ENCODE peak calls at places on chromosomes 13 and 19, in five cellular contexts. One of them, this sample, is unnamed.

GRCh38 chr13:48859168-48860105 is 116.3 kb upstream of the FNDC3A start:
- DNase-seq in D341Med: no peak
- DNase-seq in NCI-H1048: no peak
- DNase-seq in EH: no peak
- DNase-seq in WTC11: no peak
- DNase-seq in this sample: no peak

GRCh38 chr19:15378529-15379082 is 981 bp downstream of the AKAP8 start:
- DNase-seq in D341Med: peak
- DNase-seq in NCI-H1048: no peak
- DNase-seq in EH: peak
- DNase-seq in WTC11: no peak
- DNase-seq in this sample: peak

GRCh38 chr13:112255550-112256120 is 120.5 kb upstream of the SPACA7 start:
- DNase-seq in D341Med: no peak
- DNase-seq in NCI-H1048: no peak
- DNase-seq in EH: no peak
- DNase-seq in WTC11: no peak
- DNase-seq in this sample: no peak

GRCh38 chr19:39759457-39760184 is 19.0 kb upstream of the LEUTX start:
- DNase-seq in D341Med: no peak
- DNase-seq in NCI-H1048: no peak
- DNase-seq in EH: no peak
- DNase-seq in WTC11: no peak
- DNase-seq in this sample: no peak

GRCh38 chr19:17035842-17036424 is 9.3 kb upstream of the CPAMD8 start:
- DNase-seq in D341Med: no peak
- DNase-seq in NCI-H1048: no peak
- DNase-seq in EH: peak
- DNase-seq in WTC11: no peak
- DNase-seq in this sample: peak

GRCh38 chr13:68993154-68993553 is 1114.5 kb upstream of the ATXN8OS start:
- DNase-seq in D341Med: no peak
- DNase-seq in NCI-H1048: no peak
- DNase-seq in EH: no peak
- DNase-seq in WTC11: no peak
- DNase-seq in this sample: no peak

GRCh38 chr19:47331931-47332547 is at the start of gene C5AR2:
- DNase-seq in D341Med: no peak
- DNase-seq in NCI-H1048: no peak
- DNase-seq in EH: peak
- DNase-seq in WTC11: no peak
- DNase-seq in this sample: no peak

GRCh38 chr19:44072543-44073401 is 813 bp downstream of the ZNF284 start:
- DNase-seq in D341Med: peak
- DNase-seq in NCI-H1048: no peak
- DNase-seq in EH: peak
- DNase-seq in WTC11: no peak
- DNase-seq in this sample: peak

GRCh38 chr19:47190167-47190727 is 40.8 kb downstream of the BBC3 start:
- DNase-seq in D341Med: no peak
- DNase-seq in NCI-H1048: no peak
- DNase-seq in EH: peak
- DNase-seq in WTC11: no peak
- DNase-seq in this sample: no peak

GRCh38 chr19:19062454-19063182 is 1.2 kb upstream of the SLC25A42 start:
- DNase-seq in D341Med: no peak
- DNase-seq in NCI-H1048: no peak
- DNase-seq in EH: peak
- DNase-seq in WTC11: no peak
- DNase-seq in this sample: peak

GRCh38 chr13:23656637-23657036 is 86.4 kb downstream of the TNFRSF19 start:
- DNase-seq in D341Med: no peak
- DNase-seq in NCI-H1048: no peak
- DNase-seq in EH: peak
- DNase-seq in WTC11: no peak
- DNase-seq in this sample: no peak

GRCh38 chr13:111202745-111203144 is 87.6 kb downstream of the ARHGEF7 start:
- DNase-seq in D341Med: no peak
- DNase-seq in NCI-H1048: no peak
- DNase-seq in EH: peak
- DNase-seq in WTC11: no peak
- DNase-seq in this sample: no peak

GRCh38 chr19:30376826-30377425 is 4.7 kb downstream of the ZNF536 start:
- DNase-seq in D341Med: no peak
- DNase-seq in NCI-H1048: no peak
- DNase-seq in EH: no peak
- DNase-seq in WTC11: no peak
- DNase-seq in this sample: no peak

GRCh38 chr13:45446181-45446580 is 18.6 kb upstream of the COG3 start:
- DNase-seq in D341Med: no peak
- DNase-seq in NCI-H1048: no peak
- DNase-seq in EH: peak
- DNase-seq in WTC11: no peak
- DNase-seq in this sample: no peak

GRCh38 chr13:27636624-27637288 is 15.1 kb downstream of the POLR1D start:
- DNase-seq in D341Med: no peak
- DNase-seq in NCI-H1048: no peak
- DNase-seq in EH: no peak
- DNase-seq in WTC11: no peak
- DNase-seq in this sample: no peak

GRCh38 chr19:31303262-31303815 is 45.9 kb downstream of the TSHZ3 start:
- DNase-seq in D341Med: no peak
- DNase-seq in NCI-H1048: no peak
- DNase-seq in EH: no peak
- DNase-seq in WTC11: no peak
- DNase-seq in this sample: no peak

GRCh38 chr19:15124572-15125231 is 17.5 kb downstream of the SYDE1 start:
- DNase-seq in D341Med: peak
- DNase-seq in NCI-H1048: no peak
- DNase-seq in EH: peak
- DNase-seq in WTC11: no peak
- DNase-seq in this sample: peak